ENCODE peak calls at places on chromosomes 11 and 22, in five cellular contexts. G is astrocyte; I is activated effector memory CD4-positive, alpha-beta T cell treated with anti-CD3 and anti-CD28 coated beads, Interleukin-2, amount 50 U/mL, for 16 hours; X is nephron progenitor cell; E is substantia nigra. R is an unnamed sample.

GRCh38 chr11:57903441-57904123 is 120.1 kb upstream of the OR9Q1 start:
- DNase-seq in G (peak), E (no peak), X (no peak), I (no peak), R (no peak)

GRCh38 chr11:113977071-113977490 is 2.2 kb downstream of the HTR3A start:
- DNase-seq in G (no peak), X (no peak), E (no peak), I (peak), R (no peak)

GRCh38 chr22:39478461-39478860 is 21.6 kb downstream of the MGAT3 start:
- DNase-seq in E (no peak), X (peak), I (no peak), G (no peak), R (no peak)

GRCh38 chr11:69554849-69555248 is 73.4 kb downstream of the LINC01488 start:
- DNase-seq in X (no peak), I (peak), E (no peak), G (no peak), R (peak)

GRCh38 chr11:32439488-32440210 is 4.3 kb upstream of the WT1 start:
- DNase-seq in E (no peak), I (no peak), X (peak), G (no peak), R (no peak)

GRCh38 chr11:28756977-28757376 is 648.8 kb downstream of the METTL15 start:
- DNase-seq in G (peak), E (no peak), X (no peak), I (no peak), R (no peak)

GRCh38 chr11:57566035-57566504 is 1.4 kb downstream of the UBE2L6 start:
- DNase-seq in X (no peak), I (peak), E (no peak), G (peak), R (no peak)

GRCh38 chr11:75351541-75352416 is at the start of gene ARRB1:
- DNase-seq in X (peak), I (peak), E (peak), G (peak), R (peak)

GRCh38 chr11:19984048-19984742 is 176.1 kb downstream of the DBX1 start:
- DNase-seq in I (no peak), X (no peak), G (no peak), E (no peak), R (no peak)

GRCh38 chr11:97722065-97722464 is 1298.7 kb upstream of the CNTN5 start:
- DNase-seq in X (no peak), G (peak), E (no peak), I (no peak), R (no peak)

GRCh38 chr22:40368016-40368415 is 2.4 kb upstream of the SGSM3 start:
- DNase-seq in X (no peak), G (no peak), E (no peak), I (no peak), R (no peak)

GRCh38 chr22:35126993-35127392 is 61.0 kb downstream of the ISX start:
- DNase-seq in G (no peak), I (no peak), E (no peak), X (no peak), R (no peak)

GRCh38 chr11:130915556-130916237 is 582 bp downstream of the SNX19 start:
- DNase-seq in E (no peak), I (no peak), X (no peak), G (no peak), R (no peak)

GRCh38 chr11:36069576-36070214 is 125.8 kb downstream of the LDLRAD3 start:
- DNase-seq in G (no peak), E (no peak), X (peak), I (no peak), R (no peak)

GRCh38 chr22:43481528-43482309 is 69.9 kb downstream of the MPPED1 start:
- DNase-seq in E (no peak), X (no peak), G (no peak), I (peak), R (no peak)

GRCh38 chr11:131776211-131776610 is 405.8 kb downstream of the NTM start:
- DNase-seq in X (no peak), I (no peak), E (no peak), G (no peak), R (no peak)

GRCh38 chr11:77672276-77672675 is 34.7 kb upstream of the CLNS1A start:
- DNase-seq in E (no peak), I (no peak), G (peak), X (no peak), R (no peak)

GRCh38 chr11:35042906-35043305 is 96.1 kb upstream of the CD44 start:
- DNase-seq in G (no peak), I (no peak), X (no peak), E (no peak), R (no peak)

GRCh38 chr11:2714871-2715270 is 15.1 kb upstream of the KCNQ1OT1 start:
- DNase-seq in E (no peak), X (no peak), I (no peak), G (no peak), R (no peak)

GRCh38 chr11:93028959-93029536 is 59.6 kb downstream of the MTNR1B start:
- DNase-seq in E (no peak), G (no peak), X (no peak), I (no peak), R (no peak)

GRCh38 chr11:95767498-95767897 is 22.1 kb downstream of the FAM76B start:
- DNase-seq in X (no peak), G (peak), I (no peak), E (no peak), R (no peak)

GRCh38 chr22:17120711-17121234 is 387 bp downstream of the TMEM121B start:
- DNase-seq in E (no peak), X (peak), G (no peak), I (peak), R (no peak)

GRCh38 chr11:57249384-57250319 is 12.6 kb upstream of the APLNR start:
- DNase-seq in E (peak), G (peak), X (peak), I (peak), R (peak)

GRCh38 chr11:103733889-103734288 is 302.6 kb upstream of the DDI1 start:
- DNase-seq in G (no peak), X (no peak), I (no peak), E (no peak), R (no peak)

GRCh38 chr11:45106006-45106405 is 40.4 kb upstream of the PRDM11 start:
- DNase-seq in E (no peak), I (peak), X (no peak), G (no peak), R (no peak)

GRCh38 chr22:47197735-47198500 is 435.5 kb downstream of the TBC1D22A start:
- DNase-seq in G (no peak), X (no peak), I (peak), E (no peak), R (peak)

GRCh38 chr11:108324587-108324986 is 101.7 kb downstream of the ATM start:
- DNase-seq in E (no peak), X (no peak), G (peak), I (no peak), R (no peak)

GRCh38 chr22:27331526-27332281 is 469.9 kb downstream of the MN1 start:
- DNase-seq in I (no peak), E (peak), G (no peak), X (peak), R (peak)

GRCh38 chr22:18954941-18955571 is 19.0 kb upstream of the PRODH start:
- DNase-seq in E (no peak), X (peak), G (no peak), I (peak), R (peak)

GRCh38 chr22:46549971-46550641 is 12.7 kb upstream of the CELSR1 start:
- DNase-seq in X (no peak), G (no peak), E (no peak), I (no peak), R (no peak)

GRCh38 chr11:47105974-47106373 is 70.7 kb downstream of the ARFGAP2 start:
- DNase-seq in X (no peak), I (no peak), E (no peak), G (no peak), R (no peak)

GRCh38 chr22:17243524-17243923 is 24.3 kb upstream of the ADA2 start:
- DNase-seq in E (no peak), X (no peak), G (no peak), I (no peak), R (peak)

GRCh38 chr11:33802414-33802950 is 28.2 kb upstream of the FBXO3 start:
- DNase-seq in X (peak), E (peak), G (peak), I (no peak), R (no peak)

GRCh38 chr11:131980878-131981668 is 610.7 kb downstream of the NTM start:
- DNase-seq in G (peak), X (no peak), E (no peak), I (no peak), R (no peak)

GRCh38 chr11:45216031-45216430 is 69.6 kb downstream of the PRDM11 start:
- DNase-seq in X (no peak), I (no peak), G (no peak), E (no peak), R (no peak)

GRCh38 chr22:45204751-45205623 is 35.7 kb downstream of the KIAA0930 start:
- DNase-seq in I (peak), E (no peak), X (no peak), G (no peak), R (no peak)

GRCh38 chr11:125621995-125622394 is 3.0 kb upstream of the CHEK1 start:
- DNase-seq in E (no peak), G (peak), I (no peak), X (no peak), R (no peak)

GRCh38 chr11:134756811-134757540 is 344.9 kb upstream of the B3GAT1 start:
- DNase-seq in I (no peak), G (no peak), E (no peak), X (no peak), R (no peak)

GRCh38 chr22:43945632-43946390 is 9.4 kb upstream of the SAMM50 start:
- DNase-seq in I (peak), G (no peak), E (peak), X (peak), R (peak)

R was measured in upper lobe of right lung.